ENCODE peak calls at places on chromosomes 11 and 22, in five cellular contexts. G is neuronal stem cell, T is mesenchymal stem cell, I is H9, B is H1. W is an unnamed sample.
A peak's percentile ranks its signal among the peaks of the same experiment; 100 is the strongest.

GRCh38 chr11:15981292-15981691 is 375.1 kb downstream of the SOX6 start:
- DNase-seq in G (no peak), T (no peak), I (no peak), B (no peak), W (no peak)

GRCh38 chr11:1655168-1656060 is 25.8 kb downstream of the KRTAP5-5 start:
- DNase-seq in G (no peak), T (no peak), I (no peak), B (no peak), W (no peak)

GRCh38 chr11:104076455-104076854 is 40.0 kb downstream of the DDI1 start:
- DNase-seq in G (no peak), T (no peak), I (no peak), B (no peak), W (no peak)

GRCh38 chr11:118343981-118344521 is at the start of gene CD3G:
- DNase-seq in G (no peak), T (no peak), I (no peak), B (no peak), W (no peak)

GRCh38 chr11:117970400-117971024 is 15.7 kb upstream of the IL10RA start:
- DNase-seq in G (no peak), T (peak; percentile 11), I (no peak), B (no peak), W (no peak)

GRCh38 chr11:31802990-31803812 is 7.9 kb downstream of the PAX6 start:
- DNase-seq in G (no peak), T (no peak), I (no peak), B (no peak), W (no peak)

GRCh38 chr11:88359529-88359928 is 22.0 kb upstream of the CTSC start:
- DNase-seq in G (no peak), T (no peak), I (no peak), B (no peak), W (no peak)

GRCh38 chr11:64502634-64503033 is 88.4 kb upstream of the SLC22A12 start:
- DNase-seq in G (no peak), T (no peak), I (no peak), B (no peak), W (no peak)

GRCh38 chr11:128550967-128551522 is 36.3 kb downstream of the ETS1 start:
- DNase-seq in G (no peak), T (no peak), I (no peak), B (no peak), W (no peak)

GRCh38 chr22:42437488-42438292 is 5.5 kb upstream of the NFAM1 start:
- DNase-seq in G (peak; percentile 83), T (peak; percentile 55), I (peak; percentile 84), B (no peak), W (peak; percentile 77)

GRCh38 chr11:34624069-34624468 is 3.2 kb downstream of the EHF start:
- DNase-seq in G (no peak), T (no peak), I (no peak), B (no peak), W (no peak)

GRCh38 chr11:33334627-33335026 is 77.4 kb downstream of the HIPK3 start:
- DNase-seq in G (no peak), T (no peak), I (no peak), B (no peak), W (no peak)

GRCh38 chr11:118283311-118283636 is 19.2 kb upstream of the MPZL2 start:
- DNase-seq in G (no peak), T (no peak), I (no peak), B (no peak), W (no peak)

GRCh38 chr22:44724416-44724815 is 22.4 kb downstream of the PRR5 start:
- DNase-seq in G (no peak), T (no peak), I (no peak), B (no peak), W (no peak)

GRCh38 chr11:10388574-10388973 is 66.5 kb upstream of the AMPD3 start:
- DNase-seq in G (no peak), T (no peak), I (no peak), B (no peak), W (no peak)

GRCh38 chr11:134818531-134818930 is 406.5 kb upstream of the B3GAT1 start:
- DNase-seq in G (no peak), T (no peak), I (peak; percentile 66), B (peak; percentile 41), W (peak; percentile 83)

GRCh38 chr22:46083383-46084350 is 66.7 kb upstream of the PPARA start:
- DNase-seq in G (no peak), T (no peak), I (no peak), B (no peak), W (no peak)

GRCh38 chr22:26109686-26110315 is 59.5 kb upstream of the SEZ6L start:
- DNase-seq in G (no peak), T (no peak), I (no peak), B (no peak), W (no peak)

DNA sequence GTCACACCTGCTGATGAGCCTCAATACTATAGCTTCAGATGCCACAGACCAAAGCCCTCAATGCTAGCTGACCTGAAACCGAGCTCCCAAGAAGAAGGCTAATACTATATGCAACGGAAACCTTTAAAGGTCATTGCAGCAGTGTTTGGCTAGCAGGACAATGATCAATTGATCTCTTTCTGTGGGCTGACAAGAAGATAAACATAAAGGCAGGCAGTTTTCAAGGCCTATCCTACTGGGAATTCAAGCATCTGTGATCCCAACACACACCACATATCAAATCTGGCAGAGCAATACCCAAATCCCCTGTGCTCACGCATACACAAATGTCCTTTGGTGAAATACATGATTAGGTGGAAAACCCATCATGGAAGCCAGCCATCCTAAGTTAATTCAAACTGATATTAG is 12.4 kb downstream of the LGR4 start:
- DNase-seq in G (no peak), T (peak; percentile 36), I (no peak), B (no peak), W (no peak)
- H2BK12ac ChIP-seq in G (no peak overlapping the region), T (no peak overlapping the region), I (no peak overlapping the region), B (peak overlapping the region; percentile 2), W (no peak overlapping the region)

DNA sequence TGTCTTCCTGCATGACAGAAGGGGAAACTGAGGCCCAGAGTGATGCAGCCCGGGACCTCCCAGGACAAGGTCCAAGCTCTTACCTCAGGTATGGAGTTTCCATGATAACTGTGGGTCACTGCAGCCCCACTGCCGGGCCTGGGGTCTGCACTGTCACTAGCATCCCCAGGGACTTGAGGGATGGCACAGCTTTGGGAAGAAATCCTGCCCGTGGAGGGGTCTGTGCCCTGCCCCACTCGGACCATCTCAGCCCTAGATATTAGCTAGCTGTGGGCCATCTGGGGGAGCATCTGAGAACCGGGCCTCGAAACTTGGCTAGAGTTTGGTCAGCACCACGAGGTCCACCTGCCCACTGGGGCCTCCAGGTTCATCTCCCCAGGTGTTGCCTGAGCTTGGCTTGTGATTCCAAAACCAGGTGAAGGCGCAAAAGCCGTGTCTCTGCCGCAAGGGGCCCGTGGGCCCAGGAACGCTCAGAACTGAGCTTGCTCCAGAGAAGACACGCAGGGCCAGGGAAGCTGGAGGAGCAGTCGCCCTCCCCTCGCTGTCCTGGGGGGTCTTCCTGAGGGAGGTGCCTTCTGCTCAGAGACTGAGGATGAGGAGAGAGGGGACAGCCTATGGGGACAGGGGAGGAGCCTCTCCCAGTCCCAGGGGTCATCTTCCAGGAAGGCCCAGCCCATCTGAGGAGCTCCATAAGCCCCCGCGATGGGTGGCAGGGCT is 4.8 kb downstream of the LINC01488 start:
- DNase-seq in G (no peak), T (no peak), I (no peak), B (no peak), W (no peak)
- H2BK12ac ChIP-seq in G (peak overlapping the region; percentile 70), T (no peak overlapping the region), I (no peak overlapping the region), B (no peak overlapping the region), W (peak overlapping the region; percentile 38)

GRCh38 chr11:36345084-36345511 is 49.0 kb downstream of the PRR5L start:
- DNase-seq in G (no peak), T (no peak), I (no peak), B (no peak), W (peak; percentile 10)

GRCh38 chr11:36346562-36347383 is 50.7 kb downstream of the PRR5L start:
- DNase-seq in G (no peak), T (no peak), I (no peak), B (no peak), W (no peak)

GRCh38 chr11:36347384-36347906 is 51.4 kb downstream of the PRR5L start:
- DNase-seq in G (no peak), T (no peak), I (no peak), B (no peak), W (no peak)

GRCh38 chr11:36343436-36343835 is 47.3 kb downstream of the PRR5L start:
- DNase-seq in G (no peak), T (no peak), I (no peak), B (no peak), W (no peak)

DNA sequence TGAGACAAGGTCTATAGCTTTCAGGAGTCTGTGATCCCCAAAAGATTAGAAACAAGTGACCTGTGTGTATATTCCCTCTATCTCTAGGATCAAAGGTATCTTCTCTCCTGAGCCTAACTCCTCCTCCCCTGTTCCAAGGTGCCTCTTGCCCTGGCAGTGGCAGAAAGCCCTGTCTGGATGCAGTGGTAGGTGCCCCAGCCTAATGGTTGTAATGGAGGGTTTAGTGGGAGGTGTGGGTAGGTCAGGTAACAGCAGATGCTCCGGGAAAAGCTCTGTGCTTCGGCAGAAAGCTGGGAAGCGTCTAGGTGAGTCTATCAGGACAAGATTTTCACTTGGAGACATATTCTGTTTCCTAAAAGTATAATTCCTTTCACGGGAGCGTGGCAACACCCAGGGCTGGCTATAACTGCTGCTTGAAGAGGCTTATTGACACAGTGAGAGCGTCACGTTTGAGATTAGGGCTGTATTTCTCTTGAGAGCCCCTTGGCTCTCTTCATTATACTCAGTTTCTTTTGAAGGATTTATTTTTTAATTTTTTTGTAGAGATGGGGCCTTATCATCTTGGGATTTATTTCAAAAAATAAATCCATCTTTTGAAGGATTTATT is 49.5 kb downstream of the PRR5L start:
- DNase-seq in G (no peak), T (no peak), I (no peak), B (no peak), W (no peak)
- H2BK12ac ChIP-seq in G (no peak overlapping the region), T (no peak overlapping the region), I (no peak overlapping the region), B (no peak overlapping the region), W (no peak overlapping the region)

GRCh38 chr11:121898913-121899312 is 217.1 kb downstream of the BLID start:
- DNase-seq in G (no peak), T (no peak), I (no peak), B (no peak), W (no peak)
- H2BK12ac ChIP-seq in G (no peak overlapping the region), T (no peak overlapping the region), I (no peak overlapping the region), B (no peak overlapping the region), W (no peak overlapping the region)